ENCODE peak calls at places on chromosomes 11 and 22, in five cellular contexts. H, N, I, P and Q are unnamed samples.

GRCh38 chr11:9260182-9261146 is 4.7 kb downstream of the DENND5A start:
- DNase-seq in N (no peak), I (no peak), H (no peak), P (no peak), Q (no peak)

GRCh38 chr11:130727715-130728114 is 188.6 kb downstream of the SNX19 start:
- DNase-seq in P (no peak), N (no peak), H (no peak), I (no peak), Q (no peak)

GRCh38 chr11:17012712-17013547 is 1.3 kb downstream of the PLEKHA7 start:
- DNase-seq in P (peak), H (no peak), N (peak), I (peak), Q (peak)

GRCh38 chr11:117588166-117588810 is 208.7 kb downstream of the DSCAML1 start:
- DNase-seq in I (no peak), P (no peak), N (no peak), H (no peak), Q (no peak)

GRCh38 chr11:69134957-69135356 is 20.8 kb upstream of the SMIM38 start:
- DNase-seq in H (no peak), P (no peak), I (no peak), N (no peak), Q (no peak)

GRCh38 chr11:110470716-110471115 is 41.0 kb downstream of the FDX1 start:
- DNase-seq in N (no peak), H (no peak), I (no peak), P (no peak), Q (no peak)

GRCh38 chr11:4658629-4659453 is 15.1 kb downstream of the OR51E1 start:
- DNase-seq in H (no peak), P (no peak), N (no peak), I (no peak), Q (no peak)

GRCh38 chr22:25383892-25384291 is 164.5 kb downstream of the CRYBB2 start:
- DNase-seq in I (no peak), N (no peak), H (no peak), P (no peak), Q (no peak)

GRCh38 chr22:22704156-22704946 is 59.9 kb downstream of the GGTLC2 start:
- DNase-seq in P (no peak), N (no peak), I (no peak), H (no peak), Q (no peak)

GRCh38 chr11:28739489-28740280 is 631.5 kb downstream of the METTL15 start:
- DNase-seq in P (no peak), I (no peak), H (no peak), N (no peak), Q (no peak)

GRCh38 chr11:21921151-21921550 is 271.7 kb upstream of the ANO5 start:
- DNase-seq in N (no peak), P (no peak), H (no peak), I (no peak), Q (no peak)

GRCh38 chr11:26186389-26186788 is 145.5 kb upstream of the ANO3 start:
- DNase-seq in N (no peak), H (no peak), P (no peak), I (no peak), Q (no peak)

GRCh38 chr22:20036535-20037392 is 15.9 kb downstream of the TANGO2 start:
- DNase-seq in I (no peak), H (no peak), N (no peak), P (no peak), Q (no peak)

GRCh38 chr22:20061481-20061861 is 18.6 kb upstream of the DGCR8 start:
- DNase-seq in H (no peak), I (no peak), N (peak), P (no peak), Q (no peak)

GRCh38 chr22:43435851-43436535 is 24.2 kb downstream of the MPPED1 start:
- DNase-seq in H (no peak), N (no peak), P (no peak), I (no peak), Q (no peak)

GRCh38 chr11:59899532-59899931 is 20.9 kb downstream of the OOSP3 start:
- DNase-seq in P (no peak), N (peak), H (peak), I (no peak), Q (no peak)

GRCh38 chr11:130118636-130119387 is 40.8 kb upstream of the ST14 start:
- DNase-seq in P (no peak), I (no peak), H (peak), N (no peak), Q (no peak)

GRCh38 chr11:100732949-100733348 is 45.9 kb downstream of the ARHGAP42 start:
- DNase-seq in H (no peak), P (no peak), N (no peak), I (no peak), Q (no peak)

GRCh38 chr22:17074648-17075002 is 10.2 kb upstream of the IL17RA start:
- DNase-seq in I (no peak), H (no peak), N (no peak), P (no peak), Q (peak)

GRCh38 chr11:26765323-26765722 is 43.5 kb upstream of the SLC5A12 start:
- DNase-seq in H (peak), I (no peak), P (no peak), N (no peak), Q (no peak)

GRCh38 chr11:120272303-120272702 is 32.4 kb downstream of the POU2F3 start:
- DNase-seq in P (no peak), I (no peak), N (peak), H (no peak), Q (no peak)

GRCh38 chr11:74248469-74248868 is 63.0 kb downstream of the P4HA3 start:
- DNase-seq in P (no peak), N (no peak), H (no peak), I (no peak), Q (no peak)

GRCh38 chr11:91141655-91142054 is 918.8 kb upstream of the CHORDC1 start:
- DNase-seq in P (no peak), N (no peak), H (no peak), I (no peak), Q (no peak)

GRCh38 chr11:128422576-128423370 is 164.6 kb downstream of the ETS1 start:
- DNase-seq in I (no peak), H (peak), P (no peak), N (no peak), Q (no peak)

GRCh38 chr11:120985718-120986569 is 38.0 kb upstream of the TBCEL start:
- DNase-seq in H (peak), N (peak), P (peak), I (peak), Q (peak)

GRCh38 chr11:76232026-76232665 is 25.8 kb upstream of the WNT11 start:
- DNase-seq in I (no peak), N (no peak), P (no peak), H (peak), Q (peak)

GRCh38 chr11:102810943-102811528 is 13.1 kb upstream of the MMP1 start:
- DNase-seq in N (peak), H (peak), I (no peak), P (no peak), Q (peak)

GRCh38 chr22:30301995-30302809 is 12.9 kb upstream of the CASTOR1 start:
- DNase-seq in H (peak), N (peak), I (no peak), P (no peak), Q (peak)

GRCh38 chr11:76161261-76161961 is 44.9 kb downstream of the WNT11 start:
- DNase-seq in N (no peak), P (no peak), H (no peak), I (no peak), Q (no peak)

GRCh38 chr11:7196396-7197146 is 55.1 kb upstream of the SYT9 start:
- DNase-seq in I (no peak), N (no peak), P (no peak), H (no peak), Q (no peak)

GRCh38 chr22:28896611-28897010 is 13.2 kb downstream of the ZNRF3 start:
- DNase-seq in H (peak), I (no peak), N (no peak), P (no peak), Q (no peak)

GRCh38 chr22:43228863-43229262 is 41.9 kb upstream of the TTLL12 start:
- DNase-seq in H (no peak), P (no peak), N (no peak), I (no peak), Q (no peak)